ENCODE peak calls at places on chromosomes 5 and 9, in nine cellular contexts. I is NCI-H446 treated with DMSO at 0.1 percent for 48 hours; N is HS-5; J is caudate nucleus; V is AG08395; M is NCI-H510A; B is iPS DF 19.7; O is effector memory CD8-positive, alpha-beta T cell; X is right cardiac atrium. U is an unnamed sample.

GRCh38 chr9:136546697-136547481 is 1.0 kb upstream of the NOTCH1 start:
- DNase-seq in I (peak), N (no peak), J (no peak), V (no peak), M (no peak), B (no peak), O (peak), X (peak), U (peak)

GRCh38 chr5:137481596-137481995 is 17.5 kb downstream of the SPOCK1 start:
- DNase-seq in I (no peak), N (no peak), J (no peak), V (no peak), M (no peak), B (no peak), O (no peak), X (no peak), U (no peak)

GRCh38 chr5:2757563-2758311 is 6.3 kb upstream of the IRX2 start:
- DNase-seq in I (no peak), N (no peak), J (no peak), V (no peak), M (no peak), B (no peak), O (no peak), X (no peak), U (no peak)

GRCh38 chr9:96025995-96026572 is 150.6 kb downstream of the ERCC6L2 start:
- DNase-seq in I (no peak), N (no peak), J (no peak), V (no peak), M (no peak), B (no peak), O (no peak), X (peak), U (no peak)

GRCh38 chr9:21542780-21543179 is 60.7 kb upstream of the IFNE start:
- DNase-seq in I (no peak), N (no peak), J (no peak), V (no peak), M (no peak), B (no peak), O (no peak), X (no peak), U (no peak)

GRCh38 chr5:173884402-173885053 is 3.6 kb upstream of the CPEB4 start:
- DNase-seq in I (no peak), N (no peak), J (no peak), V (no peak), M (no peak), B (no peak), O (peak), X (no peak), U (no peak)

GRCh38 chr5:150245111-150245789 is 44.3 kb downstream of the CAMK2A start:
- DNase-seq in I (no peak), N (no peak), J (no peak), V (peak), M (no peak), B (no peak), O (no peak), X (peak), U (no peak)

GRCh38 chr5:114305402-114306207 is 56.3 kb upstream of the KCNN2 start:
- DNase-seq in I (peak), N (no peak), J (no peak), V (no peak), M (no peak), B (peak), O (no peak), X (no peak), U (no peak)

GRCh38 chr5:97832645-97833296 is 649.7 kb upstream of the RIOK2 start:
- DNase-seq in I (no peak), N (no peak), J (no peak), V (no peak), M (no peak), B (no peak), O (no peak), X (no peak), U (no peak)

GRCh38 chr5:143492783-143493182 is 89.3 kb upstream of the NR3C1 start:
- DNase-seq in I (no peak), N (no peak), J (no peak), V (no peak), M (no peak), B (no peak), O (no peak), X (no peak), U (no peak)

GRCh38 chr9:114330636-114331035 is 967 bp downstream of the ORM2 start:
- DNase-seq in I (no peak), N (no peak), J (no peak), V (no peak), M (no peak), B (no peak), O (no peak), X (no peak), U (no peak)

GRCh38 chr5:89280103-89281037 is 397.4 kb upstream of the MEF2C start:
- DNase-seq in I (no peak), N (no peak), J (no peak), V (no peak), M (no peak), B (no peak), O (no peak), X (no peak), U (no peak)

GRCh38 chr5:132840896-132841818 is 10.7 kb upstream of the SHROOM1 start:
- DNase-seq in I (no peak), N (no peak), J (no peak), V (no peak), M (no peak), B (no peak), O (no peak), X (no peak), U (no peak)

GRCh38 chr5:84287964-84288363 is 96.7 kb downstream of the EDIL3 start:
- DNase-seq in I (no peak), N (peak), J (no peak), V (peak), M (no peak), B (no peak), O (no peak), X (no peak), U (no peak)

GRCh38 chr9:36739538-36740116 is 166.9 kb downstream of the MELK start:
- DNase-seq in I (no peak), N (no peak), J (no peak), V (no peak), M (no peak), B (no peak), O (no peak), X (no peak), U (no peak)

GRCh38 chr5:157116483-157116954 is 7.7 kb upstream of the HAVCR2 start:
- DNase-seq in I (no peak), N (no peak), J (no peak), V (no peak), M (no peak), B (no peak), O (no peak), X (no peak), U (no peak)

GRCh38 chr9:7234144-7234543 is 476.4 kb downstream of the KDM4C start:
- DNase-seq in I (no peak), N (no peak), J (no peak), V (no peak), M (no peak), B (no peak), O (no peak), X (no peak), U (no peak)

GRCh38 chr5:80632700-80633099 is 21.8 kb upstream of the MSH3 start:
- DNase-seq in I (no peak), N (no peak), J (no peak), V (no peak), M (no peak), B (no peak), O (no peak), X (no peak), U (no peak)

GRCh38 chr9:4590430-4591122 is 71.5 kb upstream of the PLPP6 start:
- DNase-seq in I (no peak), N (no peak), J (no peak), V (no peak), M (no peak), B (no peak), O (no peak), X (no peak), U (no peak)

GRCh38 chr9:137438591-137439157 is 2.5 kb downstream of the ENTPD8 start:
- DNase-seq in I (no peak), N (no peak), J (no peak), V (no peak), M (no peak), B (no peak), O (no peak), X (peak), U (no peak)

GRCh38 chr5:1936901-1937300 is 54.2 kb upstream of the IRX4 start:
- DNase-seq in I (no peak), N (no peak), J (no peak), V (no peak), M (no peak), B (no peak), O (no peak), X (no peak), U (no peak)

GRCh38 chr9:133671371-133671770 is 35.2 kb downstream of the DBH start:
- DNase-seq in I (no peak), N (no peak), J (no peak), V (no peak), M (no peak), B (no peak), O (no peak), X (no peak), U (no peak)

GRCh38 chr9:129524848-129525345 is 96.0 kb downstream of the C9orf50 start:
- DNase-seq in I (no peak), N (no peak), J (no peak), V (no peak), M (no peak), B (no peak), O (no peak), X (no peak), U (no peak)

GRCh38 chr9:87322840-87323635 is 174.6 kb upstream of the DAPK1 start:
- DNase-seq in I (no peak), N (no peak), J (no peak), V (peak), M (no peak), B (no peak), O (no peak), X (no peak), U (no peak)

GRCh38 chr5:62937661-62938558 is 359.3 kb downstream of the LRRC70 start:
- DNase-seq in I (no peak), N (peak), J (no peak), V (no peak), M (no peak), B (no peak), O (no peak), X (no peak), U (no peak)

GRCh38 chr5:158414780-158415179 is 555.8 kb upstream of the CLINT1 start:
- DNase-seq in I (no peak), N (no peak), J (no peak), V (peak), M (no peak), B (no peak), O (no peak), X (no peak), U (no peak)

GRCh38 chr9:112333639-112334318 is 360 bp upstream of the PTBP3 start:
- DNase-seq in I (peak), N (peak), J (peak), V (peak), M (peak), B (no peak), O (peak), X (peak), U (peak)

GRCh38 chr5:1010181-1010510 is 1.5 kb downstream of the NKD2 start:
- DNase-seq in I (no peak), N (no peak), J (no peak), V (no peak), M (no peak), B (no peak), O (no peak), X (peak), U (no peak)

GRCh38 chr5:142745268-142745667 is 24.9 kb upstream of the ARHGAP26 start:
- DNase-seq in I (no peak), N (no peak), J (no peak), V (no peak), M (no peak), B (no peak), O (no peak), X (no peak), U (no peak)

GRCh38 chr5:136236479-136237083 is 43.6 kb upstream of the SMIM32 start:
- DNase-seq in I (no peak), N (no peak), J (no peak), V (no peak), M (no peak), B (no peak), O (no peak), X (no peak), U (no peak)

GRCh38 chr9:89478821-89479668 is 18.9 kb downstream of the SEMA4D start:
- DNase-seq in I (no peak), N (no peak), J (no peak), V (no peak), M (no peak), B (no peak), O (no peak), X (no peak), U (no peak)